ENCODE peak calls at places on chromosomes 13 and 19, in nine cellular contexts. One of them, this sample, is unnamed. For H3K4me1 and H3K9me3, the result is how much of the 10 kb centered on the place peaks cover.

GRCh38 chr19:40744554-40745401 is 5.5 kb downstream of the ACTMAP start:
- DNase-seq in transverse colon: no peak
- DNase-seq in thoracic aorta: no peak
- DNase-seq in cardiac muscle cell: no peak
- DNase-seq in breast epithelium: no peak
- DNase-seq in effector memory CD4-positive, alpha-beta T cell: no peak
- DNase-seq in DND-41: no peak
- DNase-seq in upper lobe of right lung: peak
- DNase-seq in ovary: no peak
- DNase-seq in this sample: no peak

GRCh38 chr13:44004881-44005280 is 125.2 kb downstream of the LACC1 start:
- DNase-seq in effector memory CD4-positive, alpha-beta T cell: no peak
- DNase-seq in cardiac muscle cell: peak
- DNase-seq in DND-41: no peak
- DNase-seq in upper lobe of right lung: no peak
- DNase-seq in ovary: no peak
- DNase-seq in thoracic aorta: no peak
- DNase-seq in transverse colon: no peak
- DNase-seq in breast epithelium: no peak
- DNase-seq in this sample: no peak

GRCh38 chr13:44876782-44877324 is 112.4 kb downstream of the NUFIP1 start:
- DNase-seq in ovary: no peak
- DNase-seq in cardiac muscle cell: no peak
- DNase-seq in breast epithelium: no peak
- DNase-seq in transverse colon: no peak
- DNase-seq in DND-41: no peak
- DNase-seq in upper lobe of right lung: no peak
- DNase-seq in effector memory CD4-positive, alpha-beta T cell: no peak
- DNase-seq in thoracic aorta: no peak
- DNase-seq in this sample: no peak

GRCh38 chr13:99648266-99648665 is 147.0 kb downstream of the TM9SF2 start:
- DNase-seq in thoracic aorta: no peak
- DNase-seq in ovary: no peak
- DNase-seq in upper lobe of right lung: no peak
- DNase-seq in DND-41: no peak
- DNase-seq in breast epithelium: no peak
- DNase-seq in cardiac muscle cell: no peak
- DNase-seq in effector memory CD4-positive, alpha-beta T cell: no peak
- DNase-seq in transverse colon: no peak
- DNase-seq in this sample: no peak

GRCh38 chr13:44365008-44365407 is 8.6 kb upstream of the SERP2 start:
- DNase-seq in transverse colon: no peak
- DNase-seq in DND-41: no peak
- DNase-seq in effector memory CD4-positive, alpha-beta T cell: no peak
- DNase-seq in ovary: no peak
- DNase-seq in cardiac muscle cell: peak
- DNase-seq in breast epithelium: no peak
- DNase-seq in upper lobe of right lung: no peak
- DNase-seq in thoracic aorta: no peak
- DNase-seq in this sample: no peak

GRCh38 chr13:100550433-100550832 is 38.2 kb downstream of the GGACT start:
- DNase-seq in cardiac muscle cell: peak
- DNase-seq in thoracic aorta: no peak
- DNase-seq in effector memory CD4-positive, alpha-beta T cell: no peak
- DNase-seq in upper lobe of right lung: peak
- DNase-seq in ovary: no peak
- DNase-seq in breast epithelium: no peak
- DNase-seq in DND-41: no peak
- DNase-seq in transverse colon: no peak
- DNase-seq in this sample: no peak

GRCh38 chr19:35090795-35091214 is 24.8 kb upstream of the FXYD3 start:
- DNase-seq in cardiac muscle cell: no peak
- DNase-seq in ovary: no peak
- DNase-seq in thoracic aorta: no peak
- DNase-seq in effector memory CD4-positive, alpha-beta T cell: no peak
- DNase-seq in breast epithelium: no peak
- DNase-seq in DND-41: no peak
- DNase-seq in transverse colon: no peak
- DNase-seq in upper lobe of right lung: no peak
- DNase-seq in this sample: no peak

GRCh38 chr13:69579351-69579750 is 528.3 kb upstream of the ATXN8OS start:
- DNase-seq in breast epithelium: no peak
- DNase-seq in effector memory CD4-positive, alpha-beta T cell: no peak
- DNase-seq in transverse colon: no peak
- DNase-seq in DND-41: no peak
- DNase-seq in thoracic aorta: no peak
- DNase-seq in upper lobe of right lung: no peak
- DNase-seq in cardiac muscle cell: no peak
- DNase-seq in ovary: no peak
- DNase-seq in this sample: no peak

GRCh38 chr19:54158812-54159351 is 639 bp downstream of the LENG1 start:
- DNase-seq in cardiac muscle cell: peak
- DNase-seq in effector memory CD4-positive, alpha-beta T cell: no peak
- DNase-seq in thoracic aorta: no peak
- DNase-seq in transverse colon: no peak
- DNase-seq in DND-41: no peak
- DNase-seq in ovary: no peak
- DNase-seq in breast epithelium: no peak
- DNase-seq in upper lobe of right lung: no peak
- DNase-seq in this sample: no peak

GRCh38 chr13:21310220-21310619 is 133.8 kb downstream of the MRPL57 start:
- DNase-seq in cardiac muscle cell: no peak
- DNase-seq in breast epithelium: no peak
- DNase-seq in DND-41: no peak
- DNase-seq in ovary: no peak
- DNase-seq in transverse colon: no peak
- DNase-seq in upper lobe of right lung: no peak
- DNase-seq in thoracic aorta: no peak
- DNase-seq in effector memory CD4-positive, alpha-beta T cell: no peak
- DNase-seq in this sample: no peak

GRCh38 chr19:18905520-18906236 is 9.7 kb upstream of the CERS1 start:
- DNase-seq in ovary: no peak
- DNase-seq in DND-41: peak
- DNase-seq in upper lobe of right lung: peak
- DNase-seq in thoracic aorta: no peak
- DNase-seq in cardiac muscle cell: no peak
- DNase-seq in breast epithelium: no peak
- DNase-seq in effector memory CD4-positive, alpha-beta T cell: no peak
- DNase-seq in transverse colon: no peak
- DNase-seq in this sample: no peak

GRCh38 chr19:34677386-34678084 is at the start of gene ZNF302:
- DNase-seq in breast epithelium: peak
- DNase-seq in ovary: peak
- DNase-seq in upper lobe of right lung: peak
- DNase-seq in DND-41: peak
- DNase-seq in thoracic aorta: peak
- DNase-seq in transverse colon: peak
- DNase-seq in cardiac muscle cell: peak
- DNase-seq in effector memory CD4-positive, alpha-beta T cell: peak
- DNase-seq in this sample: peak

GRCh38 chr19:45824041-45824471 is 8.9 kb upstream of the RSPH6A start:
- DNase-seq in upper lobe of right lung: no peak
- DNase-seq in DND-41: peak
- DNase-seq in thoracic aorta: no peak
- DNase-seq in effector memory CD4-positive, alpha-beta T cell: no peak
- DNase-seq in transverse colon: no peak
- DNase-seq in ovary: no peak
- DNase-seq in cardiac muscle cell: no peak
- DNase-seq in breast epithelium: peak
- DNase-seq in this sample: no peak

GRCh38 chr19:39132344-39132969 is 6.9 kb downstream of the PAK4 start:
- DNase-seq in upper lobe of right lung: no peak
- DNase-seq in thoracic aorta: no peak
- DNase-seq in DND-41: no peak
- DNase-seq in cardiac muscle cell: no peak
- DNase-seq in transverse colon: no peak
- DNase-seq in effector memory CD4-positive, alpha-beta T cell: no peak
- DNase-seq in ovary: no peak
- DNase-seq in breast epithelium: no peak
- DNase-seq in this sample: no peak

GRCh38 chr19:39136225-39136940 is 10.8 kb downstream of the PAK4 start:
- DNase-seq in thoracic aorta: no peak
- DNase-seq in DND-41: no peak
- DNase-seq in effector memory CD4-positive, alpha-beta T cell: no peak
- DNase-seq in upper lobe of right lung: no peak
- DNase-seq in breast epithelium: no peak
- DNase-seq in transverse colon: peak
- DNase-seq in ovary: no peak
- DNase-seq in cardiac muscle cell: no peak
- DNase-seq in this sample: no peak

GRCh38 chr19:39135701-39136100 is 10.1 kb downstream of the PAK4 start:
- DNase-seq in effector memory CD4-positive, alpha-beta T cell: no peak
- DNase-seq in upper lobe of right lung: no peak
- DNase-seq in thoracic aorta: no peak
- DNase-seq in cardiac muscle cell: no peak
- DNase-seq in DND-41: no peak
- DNase-seq in transverse colon: no peak
- DNase-seq in ovary: no peak
- DNase-seq in breast epithelium: no peak
- DNase-seq in this sample: no peak

GRCh38 chr19:39131255-39131755 is 5.7 kb downstream of the PAK4 start:
- DNase-seq in upper lobe of right lung: no peak
- DNase-seq in cardiac muscle cell: peak
- DNase-seq in ovary: no peak
- DNase-seq in thoracic aorta: no peak
- DNase-seq in effector memory CD4-positive, alpha-beta T cell: no peak
- DNase-seq in breast epithelium: peak
- DNase-seq in transverse colon: no peak
- DNase-seq in DND-41: no peak
- DNase-seq in this sample: no peak

GRCh38 chr19:39133431-39134270 is 8.1 kb downstream of the PAK4 start:
- DNase-seq in upper lobe of right lung: peak
- DNase-seq in DND-41: no peak
- DNase-seq in transverse colon: peak
- DNase-seq in ovary: peak
- DNase-seq in cardiac muscle cell: peak
- DNase-seq in breast epithelium: peak
- DNase-seq in thoracic aorta: no peak
- DNase-seq in effector memory CD4-positive, alpha-beta T cell: no peak
- DNase-seq in this sample: no peak
- H3K4me1 ChIP-seq in upper lobe of right lung: half or more
- H3K4me1 ChIP-seq in DND-41: under half
- H3K4me1 ChIP-seq in transverse colon: half or more
- H3K4me1 ChIP-seq in ovary: under half
- H3K4me1 ChIP-seq in cardiac muscle cell: under half
- H3K4me1 ChIP-seq in breast epithelium: under half
- H3K4me1 ChIP-seq in thoracic aorta: under half
- H3K4me1 ChIP-seq in effector memory CD4-positive, alpha-beta T cell: under half
- H3K4me1 ChIP-seq in this sample: under half

DNA sequence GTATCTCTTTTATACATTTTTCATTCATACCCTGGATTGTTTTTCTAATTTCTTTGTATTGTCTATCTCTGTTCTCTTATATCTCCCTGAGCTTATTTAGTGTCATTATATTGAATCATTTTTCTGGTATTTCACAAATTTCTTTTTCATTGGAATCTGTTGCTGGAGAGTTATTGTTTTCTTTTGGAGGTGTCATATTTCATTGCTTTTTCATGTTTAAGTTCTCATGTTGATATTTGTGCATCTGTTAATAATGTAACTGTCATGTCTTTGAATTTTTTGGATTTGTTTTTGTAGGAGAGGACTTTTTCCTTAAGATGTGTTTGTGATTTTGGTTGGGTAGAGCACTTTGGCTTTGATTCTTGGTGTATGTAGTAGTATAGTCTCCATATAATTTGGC is 64.0 kb downstream of the DNAJC3 start:
- DNase-seq in thoracic aorta: no peak
- DNase-seq in DND-41: no peak
- DNase-seq in breast epithelium: no peak
- DNase-seq in cardiac muscle cell: no peak
- DNase-seq in ovary: no peak
- DNase-seq in transverse colon: no peak
- DNase-seq in upper lobe of right lung: no peak
- DNase-seq in effector memory CD4-positive, alpha-beta T cell: no peak
- DNase-seq in this sample: no peak
- H3K27ac ChIP-seq in thoracic aorta: no peak
- H3K27ac ChIP-seq in DND-41: no peak
- H3K27ac ChIP-seq in breast epithelium: no peak
- H3K27ac ChIP-seq in cardiac muscle cell: no peak
- H3K27ac ChIP-seq in ovary: no peak
- H3K27ac ChIP-seq in transverse colon: no peak
- H3K27ac ChIP-seq in upper lobe of right lung: no peak
- H3K27ac ChIP-seq in effector memory CD4-positive, alpha-beta T cell: no peak
- H3K27ac ChIP-seq in this sample: no peak

DNA sequence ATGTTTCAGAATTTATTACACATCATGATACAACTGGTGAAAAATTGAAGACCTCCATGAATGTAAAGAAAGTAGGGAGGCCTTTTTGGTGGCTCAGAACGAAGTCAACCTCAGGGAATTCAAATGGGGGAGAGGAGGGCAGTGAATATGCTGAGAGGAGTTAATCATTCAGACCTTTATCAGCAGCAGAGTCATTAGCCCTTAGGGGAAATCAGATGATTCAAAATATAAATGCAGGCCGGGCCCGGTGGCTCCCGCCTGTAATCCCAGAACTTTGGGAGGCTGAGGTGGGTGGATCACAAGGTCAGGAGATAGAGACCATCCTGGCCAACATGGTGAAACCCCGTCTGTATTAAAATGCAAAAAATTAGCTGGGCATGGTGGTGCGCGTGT is 80.4 kb upstream of the ZNF420 start:
- DNase-seq in transverse colon: no peak
- DNase-seq in thoracic aorta: no peak
- DNase-seq in breast epithelium: no peak
- DNase-seq in ovary: no peak
- DNase-seq in effector memory CD4-positive, alpha-beta T cell: no peak
- DNase-seq in upper lobe of right lung: no peak
- DNase-seq in cardiac muscle cell: no peak
- DNase-seq in DND-41: no peak
- DNase-seq in this sample: no peak
- H3K9me3 ChIP-seq in transverse colon: under half
- H3K9me3 ChIP-seq in thoracic aorta: half or more
- H3K9me3 ChIP-seq in breast epithelium: under half
- H3K9me3 ChIP-seq in ovary: under half
- H3K9me3 ChIP-seq in effector memory CD4-positive, alpha-beta T cell: under half
- H3K9me3 ChIP-seq in upper lobe of right lung: under half
- H3K9me3 ChIP-seq in cardiac muscle cell: under half
- H3K9me3 ChIP-seq in DND-41: under half
- H3K9me3 ChIP-seq in this sample: under half

DNA sequence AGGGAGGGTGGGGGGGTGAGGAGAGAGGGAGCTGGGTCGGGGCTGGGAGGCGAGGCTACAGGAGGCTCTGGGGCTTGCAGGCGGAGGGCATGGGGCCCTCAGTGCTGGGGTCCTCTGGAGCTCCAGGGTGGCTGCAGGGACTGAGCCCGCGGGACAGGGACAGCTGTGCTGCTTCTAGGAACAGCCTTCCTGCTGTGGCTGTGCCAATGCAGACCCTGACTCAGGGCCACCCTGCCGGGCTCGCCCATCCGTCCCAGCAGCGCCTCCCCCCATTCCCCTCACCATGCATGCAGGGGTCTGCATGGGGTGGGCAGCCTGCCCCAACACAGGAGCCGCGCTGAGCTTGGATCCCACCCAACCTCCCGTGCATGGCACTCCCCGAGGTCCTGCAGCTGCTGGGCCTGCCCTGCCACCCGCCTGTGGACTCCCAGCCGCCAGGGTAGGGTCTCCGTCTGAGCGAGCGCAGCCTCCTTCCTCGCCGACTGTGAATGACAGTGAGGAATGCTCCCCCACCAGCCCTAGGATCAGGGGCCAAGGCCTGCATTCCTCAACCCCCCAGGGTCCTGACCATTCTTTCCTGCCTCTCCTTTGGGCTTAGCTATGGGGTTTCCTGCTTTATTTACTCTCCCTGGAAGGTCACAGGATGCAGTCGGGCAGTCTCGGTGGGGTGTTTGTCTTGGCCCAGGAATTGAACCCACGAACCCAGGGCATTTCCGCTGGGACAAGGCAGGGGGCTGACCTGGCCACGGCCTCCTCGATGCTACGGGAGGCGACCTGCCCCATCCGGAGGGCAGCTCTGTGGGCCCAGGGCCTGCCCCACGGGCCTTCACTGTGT is 23.4 kb downstream of the CEBPG start:
- DNase-seq in upper lobe of right lung: peak
- DNase-seq in breast epithelium: peak
- DNase-seq in transverse colon: no peak
- DNase-seq in ovary: no peak
- DNase-seq in effector memory CD4-positive, alpha-beta T cell: no peak
- DNase-seq in thoracic aorta: no peak
- DNase-seq in cardiac muscle cell: peak
- DNase-seq in DND-41: no peak
- DNase-seq in this sample: peak
- H3K4me1 ChIP-seq in upper lobe of right lung: under half
- H3K4me1 ChIP-seq in breast epithelium: under half
- H3K4me1 ChIP-seq in transverse colon: under half
- H3K4me1 ChIP-seq in ovary: under half
- H3K4me1 ChIP-seq in effector memory CD4-positive, alpha-beta T cell: under half
- H3K4me1 ChIP-seq in thoracic aorta: under half
- H3K4me1 ChIP-seq in cardiac muscle cell: under half
- H3K4me1 ChIP-seq in DND-41: under half
- H3K4me1 ChIP-seq in this sample: under half